ENCODE peak calls at places on chromosomes 4 and X, in nine cellular contexts. One of them, this sample, is unnamed.

GRCh38 chrX:7272301-7272700 is 124.3 kb upstream of the PUDP start:
- DNase-seq in WTC11: no peak
- DNase-seq in GM10248: no peak
- DNase-seq in MCF 10A: no peak
- DNase-seq in IMR-90: no peak
- DNase-seq in endothelial cell: no peak
- DNase-seq in NB4: peak
- DNase-seq in GM20000: no peak
- DNase-seq in cardiac muscle cell: no peak
- DNase-seq in this sample: no peak

GRCh38 chr4:186778134-186778533 is 54.5 kb upstream of the FAT1 start:
- DNase-seq in endothelial cell: no peak
- DNase-seq in NB4: no peak
- DNase-seq in GM20000: no peak
- DNase-seq in GM10248: no peak
- DNase-seq in MCF 10A: no peak
- DNase-seq in WTC11: no peak
- DNase-seq in IMR-90: no peak
- DNase-seq in cardiac muscle cell: no peak
- DNase-seq in this sample: no peak

GRCh38 chr4:152109585-152110509 is 349.0 kb upstream of the GATB start:
- DNase-seq in cardiac muscle cell: peak
- DNase-seq in GM20000: no peak
- DNase-seq in endothelial cell: peak
- DNase-seq in IMR-90: peak
- DNase-seq in GM10248: no peak
- DNase-seq in NB4: no peak
- DNase-seq in MCF 10A: no peak
- DNase-seq in WTC11: no peak
- DNase-seq in this sample: no peak

GRCh38 chr4:174406416-174406815 is 115.9 kb downstream of the HPGD start:
- DNase-seq in WTC11: no peak
- DNase-seq in GM10248: no peak
- DNase-seq in GM20000: no peak
- DNase-seq in MCF 10A: no peak
- DNase-seq in cardiac muscle cell: peak
- DNase-seq in IMR-90: no peak
- DNase-seq in endothelial cell: no peak
- DNase-seq in NB4: no peak
- DNase-seq in this sample: no peak

GRCh38 chrX:21711126-21711847 is 46.6 kb downstream of the SMPX start:
- DNase-seq in IMR-90: no peak
- DNase-seq in MCF 10A: no peak
- DNase-seq in cardiac muscle cell: no peak
- DNase-seq in NB4: no peak
- DNase-seq in WTC11: no peak
- DNase-seq in GM20000: no peak
- DNase-seq in endothelial cell: no peak
- DNase-seq in GM10248: no peak
- DNase-seq in this sample: no peak

GRCh38 chr4:169615467-169616106 is 3.2 kb upstream of the NEK1 start:
- DNase-seq in endothelial cell: no peak
- DNase-seq in MCF 10A: no peak
- DNase-seq in IMR-90: peak
- DNase-seq in GM10248: no peak
- DNase-seq in NB4: no peak
- DNase-seq in WTC11: no peak
- DNase-seq in GM20000: no peak
- DNase-seq in cardiac muscle cell: no peak
- DNase-seq in this sample: no peak

GRCh38 chr4:70841951-70842350 is 2.3 kb upstream of the GRSF1 start:
- DNase-seq in endothelial cell: no peak
- DNase-seq in MCF 10A: no peak
- DNase-seq in GM20000: no peak
- DNase-seq in NB4: no peak
- DNase-seq in WTC11: no peak
- DNase-seq in IMR-90: no peak
- DNase-seq in cardiac muscle cell: no peak
- DNase-seq in GM10248: no peak
- DNase-seq in this sample: no peak

GRCh38 chr4:74805601-74806000 is 11.3 kb upstream of the BTC start:
- DNase-seq in endothelial cell: no peak
- DNase-seq in NB4: no peak
- DNase-seq in IMR-90: peak
- DNase-seq in WTC11: no peak
- DNase-seq in GM10248: no peak
- DNase-seq in GM20000: no peak
- DNase-seq in cardiac muscle cell: peak
- DNase-seq in MCF 10A: peak
- DNase-seq in this sample: peak

GRCh38 chr4:184824776-184825393 is 883 bp downstream of the ACSL1 start:
- DNase-seq in endothelial cell: no peak
- DNase-seq in IMR-90: no peak
- DNase-seq in MCF 10A: peak
- DNase-seq in GM20000: peak
- DNase-seq in WTC11: no peak
- DNase-seq in NB4: peak
- DNase-seq in cardiac muscle cell: no peak
- DNase-seq in GM10248: peak
- DNase-seq in this sample: no peak

GRCh38 chr4:8556341-8557150 is 23.6 kb upstream of the GPR78 start:
- DNase-seq in WTC11: no peak
- DNase-seq in endothelial cell: no peak
- DNase-seq in NB4: no peak
- DNase-seq in GM10248: no peak
- DNase-seq in IMR-90: no peak
- DNase-seq in GM20000: no peak
- DNase-seq in cardiac muscle cell: peak
- DNase-seq in MCF 10A: no peak
- DNase-seq in this sample: no peak

GRCh38 chrX:101057095-101057714 is 5.3 kb upstream of the TRMT2B start:
- DNase-seq in cardiac muscle cell: peak
- DNase-seq in IMR-90: peak
- DNase-seq in GM20000: peak
- DNase-seq in NB4: peak
- DNase-seq in MCF 10A: peak
- DNase-seq in endothelial cell: no peak
- DNase-seq in WTC11: no peak
- DNase-seq in GM10248: peak
- DNase-seq in this sample: no peak

GRCh38 chrX:39163585-39163984 is 362.3 kb downstream of the MID1IP1 start:
- DNase-seq in cardiac muscle cell: no peak
- DNase-seq in GM20000: no peak
- DNase-seq in GM10248: no peak
- DNase-seq in IMR-90: no peak
- DNase-seq in NB4: no peak
- DNase-seq in WTC11: no peak
- DNase-seq in MCF 10A: no peak
- DNase-seq in endothelial cell: no peak
- DNase-seq in this sample: no peak

GRCh38 chr4:139909036-139909435 is 243.4 kb downstream of the MGST2 start:
- DNase-seq in WTC11: no peak
- DNase-seq in GM10248: no peak
- DNase-seq in GM20000: no peak
- DNase-seq in IMR-90: no peak
- DNase-seq in cardiac muscle cell: no peak
- DNase-seq in endothelial cell: no peak
- DNase-seq in NB4: no peak
- DNase-seq in MCF 10A: no peak
- DNase-seq in this sample: no peak

DNA sequence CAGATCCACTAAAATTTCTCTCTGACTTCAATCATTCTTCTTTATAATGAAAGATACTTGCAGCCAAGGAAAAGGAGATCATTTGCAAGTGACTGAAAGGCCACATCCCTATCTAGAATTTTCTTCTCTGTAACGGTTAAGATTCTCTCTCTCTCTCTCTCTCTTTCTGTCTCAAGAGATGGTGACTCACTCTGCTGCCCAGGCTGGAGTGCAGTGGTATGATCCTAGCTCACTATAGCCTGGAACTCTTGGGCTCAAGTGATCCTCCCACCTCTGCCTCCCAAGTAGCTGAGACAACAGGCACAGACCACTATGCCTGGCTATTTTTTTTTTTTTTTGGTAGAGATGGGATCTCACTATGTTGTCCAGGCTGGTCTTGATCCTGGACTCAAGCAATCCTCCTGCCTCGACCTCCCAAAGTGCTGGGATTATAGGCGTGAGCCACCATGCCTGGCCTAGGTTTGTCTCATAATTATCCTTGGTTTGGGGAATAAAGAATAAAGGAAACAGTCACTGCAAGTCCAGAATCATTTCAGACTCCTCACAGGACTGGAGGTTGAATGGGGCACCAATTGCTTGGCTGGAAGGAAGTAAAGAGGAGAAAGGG is 33.3 kb upstream of the GALNT7 start:
- DNase-seq in cardiac muscle cell: peak
- DNase-seq in NB4: peak
- DNase-seq in endothelial cell: no peak
- DNase-seq in MCF 10A: peak
- DNase-seq in GM10248: no peak
- DNase-seq in GM20000: no peak
- DNase-seq in WTC11: no peak
- DNase-seq in IMR-90: peak
- DNase-seq in this sample: no peak
- TF ChIP-seq CTCF in cardiac muscle cell: no peak
- TF ChIP-seq CTCF in NB4: no peak
- TF ChIP-seq CTCF in endothelial cell: no peak
- TF ChIP-seq CTCF in MCF 10A: no peak
- TF ChIP-seq CTCF in GM10248: no peak
- TF ChIP-seq CTCF in GM20000: no peak
- TF ChIP-seq CTCF in WTC11: no peak
- TF ChIP-seq CTCF in IMR-90: no peak
- TF ChIP-seq CTCF in this sample: no peak

GRCh38 chrX:152601848-152602616 is 35.7 kb upstream of the GABRQ start:
- DNase-seq in NB4: peak
- DNase-seq in MCF 10A: peak
- DNase-seq in IMR-90: no peak
- DNase-seq in GM20000: no peak
- DNase-seq in endothelial cell: peak
- DNase-seq in WTC11: peak
- DNase-seq in GM10248: no peak
- DNase-seq in cardiac muscle cell: no peak
- DNase-seq in this sample: no peak
- TF ChIP-seq CTCF in NB4: peak
- TF ChIP-seq CTCF in MCF 10A: peak
- TF ChIP-seq CTCF in IMR-90: no peak
- TF ChIP-seq CTCF in GM20000: no peak
- TF ChIP-seq CTCF in endothelial cell: no peak
- TF ChIP-seq CTCF in WTC11: no peak
- TF ChIP-seq CTCF in GM10248: no peak
- TF ChIP-seq CTCF in cardiac muscle cell: no peak
- TF ChIP-seq CTCF in this sample: no peak

GRCh38 chr4:5030152-5030668 is 11.0 kb upstream of the CYTL1 start:
- DNase-seq in endothelial cell: no peak
- DNase-seq in WTC11: no peak
- DNase-seq in NB4: peak
- DNase-seq in cardiac muscle cell: no peak
- DNase-seq in MCF 10A: no peak
- DNase-seq in IMR-90: no peak
- DNase-seq in GM10248: no peak
- DNase-seq in GM20000: no peak
- DNase-seq in this sample: no peak

GRCh38 chr4:5029447-5029846 is 10.2 kb upstream of the CYTL1 start:
- DNase-seq in NB4: no peak
- DNase-seq in GM10248: no peak
- DNase-seq in GM20000: no peak
- DNase-seq in endothelial cell: no peak
- DNase-seq in MCF 10A: no peak
- DNase-seq in WTC11: no peak
- DNase-seq in cardiac muscle cell: no peak
- DNase-seq in IMR-90: no peak
- DNase-seq in this sample: no peak

GRCh38 chr4:5030927-5031326 is 11.7 kb upstream of the CYTL1 start:
- DNase-seq in GM20000: no peak
- DNase-seq in cardiac muscle cell: no peak
- DNase-seq in IMR-90: no peak
- DNase-seq in endothelial cell: no peak
- DNase-seq in WTC11: no peak
- DNase-seq in NB4: no peak
- DNase-seq in GM10248: no peak
- DNase-seq in MCF 10A: no peak
- DNase-seq in this sample: no peak

GRCh38 chr4:5027366-5027765 is 8.1 kb upstream of the CYTL1 start:
- DNase-seq in cardiac muscle cell: no peak
- DNase-seq in GM20000: no peak
- DNase-seq in IMR-90: peak
- DNase-seq in MCF 10A: no peak
- DNase-seq in GM10248: no peak
- DNase-seq in endothelial cell: no peak
- DNase-seq in NB4: peak
- DNase-seq in WTC11: no peak
- DNase-seq in this sample: no peak

GRCh38 chr4:5028480-5028879 is 9.2 kb upstream of the CYTL1 start:
- DNase-seq in MCF 10A: no peak
- DNase-seq in GM10248: no peak
- DNase-seq in endothelial cell: no peak
- DNase-seq in IMR-90: no peak
- DNase-seq in NB4: no peak
- DNase-seq in cardiac muscle cell: no peak
- DNase-seq in WTC11: no peak
- DNase-seq in GM20000: no peak
- DNase-seq in this sample: no peak
- TF ChIP-seq CTCF in MCF 10A: no peak
- TF ChIP-seq CTCF in GM10248: no peak
- TF ChIP-seq CTCF in endothelial cell: no peak
- TF ChIP-seq CTCF in IMR-90: no peak
- TF ChIP-seq CTCF in NB4: no peak
- TF ChIP-seq CTCF in cardiac muscle cell: no peak
- TF ChIP-seq CTCF in WTC11: no peak
- TF ChIP-seq CTCF in GM20000: no peak
- TF ChIP-seq CTCF in this sample: no peak

GRCh38 chr4:143399113-143399949 is 62.7 kb downstream of the GAB1 start:
- DNase-seq in MCF 10A: peak
- DNase-seq in cardiac muscle cell: peak
- DNase-seq in GM20000: peak
- DNase-seq in NB4: peak
- DNase-seq in endothelial cell: no peak
- DNase-seq in IMR-90: peak
- DNase-seq in GM10248: no peak
- DNase-seq in WTC11: no peak
- DNase-seq in this sample: no peak

GRCh38 chr4:143395054-143395453 is 58.4 kb downstream of the GAB1 start:
- DNase-seq in IMR-90: no peak
- DNase-seq in MCF 10A: no peak
- DNase-seq in cardiac muscle cell: no peak
- DNase-seq in GM20000: no peak
- DNase-seq in endothelial cell: no peak
- DNase-seq in NB4: no peak
- DNase-seq in WTC11: no peak
- DNase-seq in GM10248: no peak
- DNase-seq in this sample: no peak

GRCh38 chr4:143397887-143398286 is 61.2 kb downstream of the GAB1 start:
- DNase-seq in WTC11: no peak
- DNase-seq in IMR-90: peak
- DNase-seq in GM10248: no peak
- DNase-seq in endothelial cell: no peak
- DNase-seq in MCF 10A: no peak
- DNase-seq in cardiac muscle cell: no peak
- DNase-seq in GM20000: no peak
- DNase-seq in NB4: no peak
- DNase-seq in this sample: no peak

GRCh38 chr4:143397335-143397734 is 60.7 kb downstream of the GAB1 start:
- DNase-seq in MCF 10A: no peak
- DNase-seq in GM20000: no peak
- DNase-seq in GM10248: no peak
- DNase-seq in WTC11: no peak
- DNase-seq in cardiac muscle cell: no peak
- DNase-seq in IMR-90: peak
- DNase-seq in NB4: no peak
- DNase-seq in endothelial cell: no peak
- DNase-seq in this sample: no peak

GRCh38 chr4:143396695-143397094 is 60.0 kb downstream of the GAB1 start:
- DNase-seq in GM10248: no peak
- DNase-seq in cardiac muscle cell: no peak
- DNase-seq in IMR-90: peak
- DNase-seq in NB4: no peak
- DNase-seq in GM20000: no peak
- DNase-seq in WTC11: no peak
- DNase-seq in endothelial cell: no peak
- DNase-seq in MCF 10A: no peak
- DNase-seq in this sample: no peak
- TF ChIP-seq CTCF in GM10248: no peak
- TF ChIP-seq CTCF in cardiac muscle cell: peak
- TF ChIP-seq CTCF in IMR-90: peak
- TF ChIP-seq CTCF in NB4: no peak
- TF ChIP-seq CTCF in GM20000: no peak
- TF ChIP-seq CTCF in WTC11: no peak
- TF ChIP-seq CTCF in endothelial cell: no peak
- TF ChIP-seq CTCF in MCF 10A: no peak
- TF ChIP-seq CTCF in this sample: peak

This sample was measured in AG04450.